ENCODE peak calls at places on chromosome 4, in six cellular contexts. A is heart left ventricle, D is cardiac fibroblast, M is astrocyte of the cerebellum, E is choroid plexus epithelial cell, L is psoas muscle. K is an unnamed sample.

GRCh38 chr4:1207603-1208265 is 35.4 kb upstream of the SPON2 start:
- DNase-seq in A (peak), D (peak), M (no peak), E (peak), L (peak), K (no peak)

GRCh38 chr4:85741421-85741820 is 266.5 kb downstream of the ARHGAP24 start:
- DNase-seq in A (no peak), D (no peak), L (no peak), E (no peak), M (no peak), K (no peak)

GRCh38 chr4:188002751-188003150 is 7.2 kb downstream of the ZFP42 start:
- DNase-seq in D (no peak), E (no peak), A (no peak), M (no peak), L (no peak), K (no peak)

GRCh38 chr4:86730310-86730709 is 118.9 kb downstream of the SLC10A6 start:
- DNase-seq in L (no peak), A (peak), E (peak), M (no peak), D (no peak), K (no peak)

GRCh38 chr4:3850128-3850527 is 83.9 kb downstream of the ADRA2C start:
- DNase-seq in D (no peak), L (no peak), A (no peak), E (no peak), M (no peak), K (no peak)

GRCh38 chr4:107654694-107655093 is 65.3 kb downstream of the PAPSS1 start:
- DNase-seq in M (no peak), E (peak), D (no peak), L (no peak), A (no peak), K (no peak)

GRCh38 chr4:174388744-174389143 is 105.0 kb downstream of the CEP44 start:
- DNase-seq in E (no peak), L (no peak), D (no peak), A (no peak), M (no peak), K (no peak)

GRCh38 chr4:8871417-8872401 is at the start of gene HMX1:
- DNase-seq in E (no peak), D (no peak), M (no peak), A (no peak), L (peak), K (no peak)

GRCh38 chr4:151442002-151442401 is 33.0 kb downstream of the FHIP1A start:
- DNase-seq in D (no peak), M (no peak), A (no peak), E (no peak), L (no peak), K (no peak)

GRCh38 chr4:172758586-172759340 is 409.8 kb upstream of the GALNT7 start:
- DNase-seq in E (peak), M (no peak), A (no peak), L (no peak), D (peak), K (no peak)

GRCh38 chr4:70915048-70915815 is 13.1 kb downstream of the MOB1B start:
- DNase-seq in M (no peak), D (peak), E (peak), A (no peak), L (no peak), K (no peak)

GRCh38 chr4:71497078-71497477 is 158.3 kb downstream of the SLC4A4 start:
- DNase-seq in M (no peak), E (no peak), A (no peak), L (no peak), D (no peak), K (no peak)

GRCh38 chr4:84899616-84900015 is 66.9 kb downstream of the WDFY3 start:
- DNase-seq in D (no peak), E (no peak), A (no peak), L (no peak), M (no peak), K (no peak)

DNA sequence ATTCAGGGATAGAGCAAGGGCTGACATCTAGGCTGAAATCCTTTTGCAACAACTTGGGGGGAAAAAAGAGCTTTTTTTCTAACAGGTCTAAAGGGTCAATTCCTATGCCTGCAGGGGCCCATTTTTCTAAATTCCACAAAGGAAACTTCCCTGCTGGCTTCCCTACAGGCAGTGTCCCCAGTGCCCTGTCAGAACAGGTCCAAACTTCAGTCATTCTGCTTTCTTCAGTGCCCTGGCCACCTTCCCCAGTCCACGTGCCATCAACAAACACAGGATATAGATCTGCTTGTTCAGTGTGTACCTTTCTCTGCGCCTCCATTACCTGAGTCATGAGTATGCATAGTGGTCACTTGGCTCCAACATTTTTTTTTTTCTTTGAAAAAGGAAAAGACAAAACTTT is 84.1 kb upstream of the JADE1 start:
- DNase-seq in L (no peak), M (no peak), A (no peak), D (no peak), E (no peak), K (no peak)
- TF ChIP-seq CTCF in L (no peak), M (no peak), A (no peak), D (no peak), E (no peak), K (no peak)

GRCh38 chr4:154741131-154741530 is 2.7 kb upstream of the LRAT start:
- DNase-seq in A (no peak), L (no peak), D (no peak), E (no peak), M (no peak), K (no peak)
- H3K4me3 ChIP-seq in A (no peak), L (peak), D (no peak), E (no peak), M (no peak), K (no peak)

GRCh38 chr4:186189656-186190055 is 1.7 kb upstream of the CYP4V2 start:
- DNase-seq in A (no peak), E (no peak), L (no peak), M (no peak), D (no peak), K (no peak)

GRCh38 chr4:186188107-186188506 is 3.3 kb upstream of the CYP4V2 start:
- DNase-seq in L (no peak), E (no peak), M (no peak), D (no peak), A (no peak), K (no peak)

GRCh38 chr4:186191266-186192067 is at the start of gene CYP4V2:
- DNase-seq in D (peak), A (peak), M (no peak), L (peak), E (peak), K (peak)

GRCh38 chr4:186192068-186192751 is 843 bp downstream of the CYP4V2 start:
- DNase-seq in E (peak), L (peak), D (peak), A (peak), M (no peak), K (no peak)

GRCh38 chr4:186190456-186191265 is 706 bp upstream of the CYP4V2 start:
- DNase-seq in A (peak), M (no peak), D (peak), L (no peak), E (peak), K (no peak)
- TF ChIP-seq CTCF in A (no peak), M (peak), D (no peak), L (no peak), E (peak), K (peak)

DNA sequence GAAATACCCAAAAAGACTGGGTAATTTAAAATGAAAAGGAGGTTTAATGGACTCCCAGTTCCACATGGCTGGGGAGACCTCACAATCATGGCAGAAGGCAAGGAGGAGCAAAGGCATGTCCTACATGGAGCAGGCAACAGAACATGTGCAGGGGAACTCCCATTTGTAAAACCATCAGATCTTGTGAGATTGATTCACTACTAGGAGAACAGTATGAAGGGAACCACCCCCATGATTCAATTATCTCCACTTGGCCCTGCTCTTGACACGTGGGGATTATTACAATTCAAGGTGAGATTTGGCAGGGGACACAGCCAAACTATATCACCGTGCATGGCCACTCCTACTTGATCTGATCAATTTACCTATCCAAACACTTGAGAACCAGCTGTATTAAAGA is 131.5 kb upstream of the LDB2 start:
- DNase-seq in D (peak), M (no peak), E (peak), A (no peak), L (no peak), K (no peak)
- H3K4me3 ChIP-seq in D (no peak), M (no peak), E (no peak), A (no peak), L (no peak), K (no peak)

DNA sequence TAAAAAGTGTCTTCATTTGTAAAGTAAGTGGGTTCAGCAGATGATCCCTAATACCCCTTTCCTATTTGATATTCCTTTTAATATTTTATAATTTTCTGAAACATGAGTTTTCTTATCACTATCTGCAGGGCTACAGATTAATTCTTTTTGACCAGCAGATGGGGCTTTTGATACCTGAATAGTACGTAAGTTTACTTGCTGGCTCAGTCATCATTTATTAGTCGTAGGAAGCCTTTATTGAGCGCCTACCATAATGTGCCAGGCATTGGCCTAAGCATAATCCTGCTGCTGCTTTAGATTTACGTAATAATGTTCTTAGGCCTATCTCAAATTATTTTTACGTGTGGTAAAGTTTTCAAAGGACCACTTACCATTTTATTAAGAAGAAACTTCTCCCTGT is 33.1 kb downstream of the OSTC start:
- DNase-seq in L (no peak), A (no peak), D (peak), M (peak), E (peak), K (no peak)
- TF ChIP-seq CTCF in L (peak), A (peak), D (peak), M (peak), E (peak), K (peak)

GRCh38 chr4:147312376-147313046 is 168.4 kb upstream of the EDNRA start:
- DNase-seq in E (peak), A (no peak), D (no peak), L (no peak), M (no peak), K (no peak)
- H3K4me3 ChIP-seq in E (no peak), A (no peak), D (no peak), L (no peak), M (no peak), K (no peak)